ENCODE peak calls at places on chromosomes 7 and 10, in six cellular contexts. E is mesenchymal stem cell, A is neuronal stem cell, M is IMR-90, Z is H1, U is mesendoderm. W is an unnamed sample.

GRCh38 chr7:15504376-15504775 is 57.4 kb downstream of the AGMO start:
- DNase-seq in E (peak), A (no peak), M (no peak), Z (no peak), U (no peak), W (no peak)

GRCh38 chr10:6148908-6149307 is 53.8 kb upstream of the PFKFB3 start:
- DNase-seq in E (no peak), A (no peak), M (no peak), Z (no peak), U (peak), W (no peak)

GRCh38 chr7:106205621-106206222 is 79.1 kb downstream of the NAMPT start:
- DNase-seq in E (peak), A (no peak), M (peak), Z (no peak), U (no peak), W (no peak)

GRCh38 chr7:35729061-35729783 is 34.3 kb upstream of the HERPUD2 start:
- DNase-seq in E (no peak), A (no peak), M (no peak), Z (no peak), U (no peak), W (peak)

GRCh38 chr7:135330088-135330487 is 96.5 kb downstream of the STRA8 start:
- DNase-seq in E (no peak), A (no peak), M (no peak), Z (no peak), U (no peak), W (no peak)

GRCh38 chr10:28494420-28494819 is 38.5 kb upstream of the WAC start:
- DNase-seq in E (no peak), A (no peak), M (no peak), Z (no peak), U (peak), W (no peak)

GRCh38 chr10:132448248-132448731 is 51.3 kb downstream of the PWWP2B start:
- DNase-seq in E (peak), A (no peak), M (no peak), Z (no peak), U (peak), W (peak)

GRCh38 chr10:68138526-68138925 is 29.2 kb downstream of the MYPN start:
- DNase-seq in E (no peak), A (no peak), M (no peak), Z (no peak), U (no peak), W (no peak)

GRCh38 chr10:63145782-63146181 is 12.7 kb downstream of the NRBF2 start:
- DNase-seq in E (peak), A (no peak), M (peak), Z (no peak), U (no peak), W (no peak)

GRCh38 chr7:34830390-34830789 is 172.4 kb downstream of the NPSR1 start:
- DNase-seq in E (no peak), A (no peak), M (no peak), Z (no peak), U (no peak), W (no peak)

GRCh38 chr7:25613912-25614311 is 385.6 kb upstream of the NPVF start:
- DNase-seq in E (no peak), A (no peak), M (no peak), Z (no peak), U (no peak), W (no peak)

GRCh38 chr10:14032406-14032998 is 298.2 kb downstream of the FRMD4A start:
- DNase-seq in E (no peak), A (peak), M (no peak), Z (peak), U (peak), W (no peak)

GRCh38 chr7:3149961-3150516 is 106.4 kb upstream of the CARD11 start:
- DNase-seq in E (no peak), A (no peak), M (no peak), Z (no peak), U (no peak), W (no peak)

GRCh38 chr7:46076527-46076926 is 155.5 kb upstream of the IGFBP3 start:
- DNase-seq in E (peak), A (no peak), M (no peak), Z (no peak), U (no peak), W (no peak)

GRCh38 chr10:70052462-70053211 is at the start of gene MACROH2A2:
- DNase-seq in E (peak), A (peak), M (peak), Z (peak), U (peak), W (no peak)

GRCh38 chr10:102114861-102115618 is 5.1 kb downstream of the LDB1 start:
- DNase-seq in E (peak), A (peak), M (peak), Z (no peak), U (peak), W (peak)

GRCh38 chr7:152553671-152554317 is 118.0 kb upstream of the KMT2C start:
- DNase-seq in E (no peak), A (no peak), M (no peak), Z (peak), U (peak), W (no peak)
- H4K8ac ChIP-seq in E (no peak), A (no peak), M (no peak), Z (no peak), U (no peak), W (no peak)

GRCh38 chr7:6481445-6481844 is 33.7 kb upstream of the DAGLB start:
- DNase-seq in E (no peak), A (no peak), M (no peak), Z (no peak), U (no peak), W (no peak)
- H3K4me3 ChIP-seq in E (peak), A (no peak), M (no peak), Z (no peak), U (no peak), W (no peak)

DNA sequence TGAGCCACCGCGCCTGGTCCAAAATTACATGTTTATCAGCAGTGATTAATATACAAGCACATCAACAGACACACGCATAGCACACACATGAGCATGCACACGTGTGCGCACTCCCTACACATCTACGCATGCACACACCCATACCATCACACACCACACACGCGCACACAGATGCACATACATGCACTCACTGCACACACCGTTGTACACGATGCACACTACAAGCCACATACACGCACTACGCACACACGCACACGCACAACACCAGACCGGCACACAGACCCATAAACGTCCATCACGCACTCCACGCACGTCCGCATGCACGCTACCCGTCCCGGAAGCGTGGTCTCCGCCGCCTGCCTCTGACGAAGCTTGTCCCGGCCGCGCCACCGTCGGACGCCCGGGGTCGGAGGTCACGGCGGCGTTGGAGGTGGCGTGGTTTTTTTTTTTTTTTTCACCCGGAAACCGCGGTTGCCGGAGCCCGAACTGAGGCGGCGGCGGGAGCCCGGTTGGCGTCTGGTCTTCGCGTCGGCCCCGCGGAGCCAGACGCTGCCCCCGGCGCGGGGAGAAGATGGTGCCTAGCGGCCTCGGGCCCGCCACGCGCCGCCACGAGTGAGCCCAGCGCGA is at the start of gene TMEM248:
- DNase-seq in E (peak), A (peak), M (peak), Z (no peak), U (peak), W (peak)
- H3K23ac ChIP-seq in E (peak), A (peak), M (peak), Z (no peak), U (peak), W (peak)

DNA sequence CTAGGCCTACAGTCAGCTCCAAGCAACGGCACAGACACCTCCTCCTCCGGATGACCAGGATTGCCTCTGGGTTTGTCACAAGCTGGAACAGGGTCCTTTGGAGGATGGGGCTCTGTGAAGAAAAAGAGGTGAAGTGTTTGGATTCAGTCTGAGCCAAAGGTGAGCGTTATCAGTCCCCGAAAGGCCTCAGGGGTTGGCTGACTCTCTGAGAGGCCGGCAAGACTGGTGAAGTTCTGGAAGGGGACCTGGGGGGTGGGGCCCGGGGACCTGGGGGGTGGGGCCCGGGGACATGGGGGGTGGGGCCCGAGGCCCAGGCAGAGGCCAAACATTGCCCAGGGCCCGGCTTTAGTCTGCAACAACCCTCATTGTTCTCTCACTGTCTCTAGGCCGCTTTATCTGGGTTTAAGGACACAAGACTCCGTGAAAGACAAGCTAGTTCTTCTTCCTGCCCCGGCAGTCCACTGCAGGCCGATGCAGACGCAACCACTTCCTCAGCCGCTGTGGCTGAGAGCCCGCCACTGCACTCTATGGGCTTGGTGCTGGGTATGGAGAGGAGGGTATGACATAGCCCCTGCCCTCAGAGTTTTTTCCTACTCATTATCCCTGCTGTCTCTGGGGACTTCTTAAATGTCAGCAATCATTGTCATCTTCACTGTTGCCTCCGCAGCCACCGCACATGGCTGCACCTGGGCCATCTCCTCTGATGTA is 27.4 kb upstream of the PSAP start:
- DNase-seq in E (no peak), A (no peak), M (no peak), Z (no peak), U (peak), W (peak)
- H4K8ac ChIP-seq in E (peak), A (no peak), M (no peak), Z (no peak), U (no peak), W (no peak)

GRCh38 chr7:19404912-19405329 is 259.7 kb upstream of the FERD3L start:
- DNase-seq in E (peak), A (no peak), M (peak), Z (peak), U (peak), W (peak)
- H3K4me3 ChIP-seq in E (peak), A (no peak), M (no peak), Z (no peak), U (no peak), W (no peak)

GRCh38 chr10:17474595-17474994 is 20.2 kb upstream of the ST8SIA6 start:
- DNase-seq in E (peak), A (no peak), M (peak), Z (no peak), U (peak), W (no peak)
- H3K23ac ChIP-seq in E (no peak), A (no peak), M (peak), Z (no peak), U (no peak), W (no peak)

DNA sequence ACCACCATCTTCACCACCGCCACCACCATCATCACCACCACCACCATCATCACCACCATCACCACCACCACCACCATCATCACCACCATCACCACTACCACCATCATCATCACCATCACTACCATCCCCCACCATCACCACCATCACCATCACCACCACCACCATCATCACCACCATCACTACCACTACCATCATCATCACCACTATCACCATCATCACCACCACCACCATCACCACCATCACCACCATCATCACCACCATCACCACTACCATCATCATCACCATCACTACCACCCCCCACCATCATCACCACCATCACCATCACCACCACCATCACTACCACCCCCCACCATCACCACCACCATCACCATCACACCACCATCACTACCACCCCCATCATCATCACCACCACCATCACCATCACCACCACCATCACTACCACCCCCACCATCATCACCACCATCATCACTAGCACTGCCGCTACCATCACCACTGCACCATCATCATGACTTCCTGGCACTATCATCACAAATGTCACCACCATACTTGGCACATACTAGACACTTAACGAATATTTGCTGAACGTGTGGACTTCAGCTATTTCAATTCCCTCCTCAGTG is 25.3 kb upstream of the FZD8 start:
- DNase-seq in E (no peak), A (no peak), M (no peak), Z (no peak), U (no peak), W (no peak)
- H4K8ac ChIP-seq in E (no peak), A (no peak), M (no peak), Z (no peak), U (no peak), W (no peak)

GRCh38 chr10:46556515-46557318 is at the start of gene GPRIN2:
- DNase-seq in E (no peak), A (peak), M (no peak), Z (peak), U (peak), W (no peak)
- H3K4me3 ChIP-seq in E (no peak), A (peak), M (peak), Z (peak), U (peak), W (peak)

DNA sequence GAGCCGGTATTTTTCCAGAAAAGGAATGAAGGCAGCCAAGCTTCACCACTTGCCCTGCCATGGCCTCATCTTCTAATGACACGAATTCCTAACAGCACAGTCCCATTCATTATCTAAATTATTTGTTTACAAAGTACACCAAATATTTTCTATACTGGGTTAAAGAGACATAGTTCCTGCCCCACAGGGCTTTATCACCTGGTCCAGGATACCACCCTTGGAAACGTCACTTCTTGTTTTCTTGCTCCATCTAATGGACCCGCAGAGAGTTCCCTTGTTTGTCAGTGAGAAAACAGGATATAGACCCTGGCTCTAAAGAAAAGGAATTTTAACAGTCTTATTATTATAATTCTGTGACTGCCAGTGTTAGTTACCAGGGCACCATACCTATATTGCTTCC is 1165.4 kb downstream of the GATA3 start:
- DNase-seq in E (no peak), A (no peak), M (no peak), Z (no peak), U (peak), W (peak)
- H3K23ac ChIP-seq in E (no peak), A (no peak), M (no peak), Z (no peak), U (no peak), W (no peak)